ENCODE peak calls at places on chromosomes 13 and 19, in nine cellular contexts. T, K, Q, E, I, X, P, B and S are unnamed samples. For H3K9me3, the result is how much of the 10 kb centered on the place peaks cover.

GRCh38 chr19:45320997-45321775 is 1.5 kb downstream of the CKM start:
- DNase-seq in T (no peak), K (no peak), Q (no peak), E (no peak), I (no peak), X (no peak), P (no peak), B (no peak), S (no peak)

GRCh38 chr19:45547965-45548609 is 36.5 kb downstream of the OPA3 start:
- DNase-seq in T (no peak), K (peak), Q (no peak), E (no peak), I (no peak), X (no peak), P (no peak), B (no peak), S (peak)

GRCh38 chr19:3798137-3798536 is 12.0 kb upstream of the MATK start:
- DNase-seq in T (no peak), K (no peak), Q (no peak), E (no peak), I (no peak), X (no peak), P (no peak), B (no peak), S (no peak)

GRCh38 chr19:43719378-43719868 is 3.5 kb downstream of the IRGC start:
- DNase-seq in T (no peak), K (no peak), Q (no peak), E (no peak), I (no peak), X (no peak), P (peak), B (no peak), S (no peak)

GRCh38 chr13:41017153-41017552 is 2.0 kb downstream of the ELF1 start:
- DNase-seq in T (no peak), K (peak), Q (no peak), E (no peak), I (peak), X (no peak), P (no peak), B (no peak), S (peak)

GRCh38 chr19:17754634-17755532 is 3.6 kb downstream of the FCHO1 start:
- DNase-seq in T (no peak), K (peak), Q (no peak), E (no peak), I (no peak), X (no peak), P (no peak), B (no peak), S (no peak)

GRCh38 chr19:49845433-49845832 is 5.5 kb upstream of the PTOV1 start:
- DNase-seq in T (no peak), K (no peak), Q (no peak), E (no peak), I (no peak), X (no peak), P (no peak), B (no peak), S (no peak)

GRCh38 chr13:58300224-58300623 is 668.7 kb downstream of the PCDH17 start:
- DNase-seq in T (no peak), K (no peak), Q (no peak), E (no peak), I (no peak), X (no peak), P (no peak), B (no peak), S (no peak)

GRCh38 chr13:78649997-78650724 is 8.8 kb downstream of the OBI1 start:
- DNase-seq in T (no peak), K (no peak), Q (no peak), E (no peak), I (no peak), X (no peak), P (no peak), B (no peak), S (no peak)

GRCh38 chr13:24923305-24923640 is 159.3 kb downstream of the RNF17 start:
- DNase-seq in T (peak), K (no peak), Q (no peak), E (no peak), I (no peak), X (no peak), P (no peak), B (peak), S (no peak)

GRCh38 chr13:77319536-77319935 is 7.4 kb downstream of the MYCBP2 start:
- DNase-seq in T (no peak), K (no peak), Q (no peak), E (no peak), I (no peak), X (no peak), P (no peak), B (no peak), S (no peak)

GRCh38 chr13:75739244-75739868 is 103.2 kb downstream of the LMO7 start:
- DNase-seq in T (no peak), K (no peak), Q (no peak), E (no peak), I (no peak), X (no peak), P (no peak), B (no peak), S (no peak)

GRCh38 chr13:44698076-44698475 is 121.9 kb upstream of the TSC22D1 start:
- DNase-seq in T (no peak), K (no peak), Q (no peak), E (no peak), I (no peak), X (no peak), P (no peak), B (no peak), S (no peak)

GRCh38 chr13:29583073-29583785 is 12.3 kb downstream of the SLC7A1 start:
- DNase-seq in T (no peak), K (peak), Q (no peak), E (no peak), I (no peak), X (no peak), P (no peak), B (peak), S (no peak)

GRCh38 chr13:36353001-36353400 is 6.8 kb upstream of the SPART start:
- DNase-seq in T (no peak), K (no peak), Q (no peak), E (no peak), I (no peak), X (no peak), P (no peak), B (no peak), S (no peak)

GRCh38 chr13:106535552-106536243 is at the start of gene EFNB2:
- DNase-seq in T (peak), K (peak), Q (peak), E (peak), I (peak), X (peak), P (peak), B (peak), S (peak)

GRCh38 chr13:106533940-106534843 is 1.3 kb downstream of the EFNB2 start:
- DNase-seq in T (peak), K (no peak), Q (no peak), E (no peak), I (peak), X (peak), P (peak), B (no peak), S (peak)

GRCh38 chr13:106537521-106537920 is 2.1 kb upstream of the EFNB2 start:
- DNase-seq in T (no peak), K (no peak), Q (no peak), E (no peak), I (no peak), X (no peak), P (no peak), B (no peak), S (no peak)

GRCh38 chr13:106534844-106535551 is 464 bp downstream of the EFNB2 start:
- DNase-seq in T (no peak), K (no peak), Q (peak), E (no peak), I (peak), X (peak), P (no peak), B (no peak), S (no peak)

GRCh38 chr13:106536244-106537034 is 977 bp upstream of the EFNB2 start:
- DNase-seq in T (peak), K (peak), Q (peak), E (peak), I (peak), X (peak), P (peak), B (peak), S (peak)
- TF ChIP-seq POLR2A in T (no peak), K (no peak), Q (no peak), E (no peak), I (no peak), X (no peak), P (no peak), B (no peak), S (no peak)

DNA sequence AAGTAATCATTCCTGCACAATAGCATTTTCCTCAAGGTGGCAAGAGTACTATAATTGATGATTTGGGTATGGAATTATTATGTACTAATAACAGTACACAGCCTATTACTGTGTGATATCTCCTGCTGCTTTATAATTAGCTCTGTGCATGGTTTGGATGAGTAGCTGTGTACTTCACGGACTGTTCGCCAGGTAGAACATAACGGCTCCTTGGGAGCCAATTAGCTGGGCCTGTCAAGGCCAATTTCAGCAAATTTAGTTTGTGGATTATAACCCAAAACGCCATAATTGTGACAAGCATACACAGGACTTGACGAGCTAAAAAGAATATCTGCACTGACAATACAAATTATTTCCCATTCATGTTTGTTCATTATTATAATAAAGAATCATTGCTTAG is 1584.2 kb downstream of the SLITRK1 start:
- DNase-seq in T (no peak), K (no peak), Q (no peak), E (no peak), I (no peak), X (no peak), P (no peak), B (no peak), S (no peak)
- TF ChIP-seq EP300 in T (no peak), K (no peak), Q (no peak), E (no peak), I (no peak), X (no peak), P (no peak), B (no peak), S (no peak)

DNA sequence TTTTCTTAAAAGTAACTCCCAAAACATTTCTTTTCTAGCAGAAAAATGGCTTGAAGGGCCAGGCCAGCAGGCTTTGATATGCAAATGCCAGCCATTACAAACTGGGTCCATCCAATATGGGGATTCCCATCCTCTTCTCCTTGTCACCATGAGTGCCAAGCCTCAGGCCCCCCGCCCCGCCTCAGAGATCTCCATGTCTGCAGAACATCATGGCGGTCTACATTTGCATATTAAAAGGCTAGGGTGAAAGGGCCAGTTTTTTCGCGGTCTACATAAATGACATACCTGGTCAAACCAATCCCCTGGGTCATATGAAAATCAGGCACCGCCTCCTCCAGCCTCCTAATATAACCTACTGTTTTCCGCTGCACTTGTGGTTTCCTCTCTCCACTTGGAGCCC is 1327.6 kb downstream of the UQCRFS1 start:
- DNase-seq in T (no peak), K (no peak), Q (no peak), E (no peak), I (no peak), X (no peak), P (no peak), B (no peak), S (no peak)
- H3K9me3 ChIP-seq in T (under half), K (under half), Q (under half), E (half or more), I (under half), X (under half), P (under half), B (under half), S (under half)

GRCh38 chr13:114113961-114114360 is 18.5 kb downstream of the RASA3 start:
- DNase-seq in T (no peak), K (no peak), Q (no peak), E (no peak), I (no peak), X (no peak), P (no peak), B (no peak), S (no peak)
- TF ChIP-seq POLR2A in T (no peak), K (no peak), Q (no peak), E (no peak), I (no peak), X (no peak), P (no peak), B (no peak), S (no peak)